ENCODE peak calls at places on chromosome 6, in five cellular contexts. G is stomach, S is sigmoid colon, L is H1, A is A549. X is an unnamed sample.

GRCh38 chr6:11722805-11723631 is 55.6 kb downstream of the ADTRP start:
- DNase-seq in G (no peak), S (no peak), L (no peak), A (no peak), X (no peak)

GRCh38 chr6:154606457-154606856 is 96.0 kb upstream of the CNKSR3 start:
- DNase-seq in G (no peak), S (no peak), L (no peak), A (no peak), X (no peak)

GRCh38 chr6:33627876-33628275 is 6.8 kb downstream of the ITPR3 start:
- DNase-seq in G (no peak), S (no peak), L (no peak), A (no peak), X (no peak)

GRCh38 chr6:84046755-84047154 is 13.2 kb downstream of the MRAP2 start:
- DNase-seq in G (no peak), S (no peak), L (no peak), A (no peak), X (no peak)

GRCh38 chr6:33934726-33935270 is 131.0 kb upstream of the MLN start:
- DNase-seq in G (no peak), S (no peak), L (no peak), A (no peak), X (no peak)

GRCh38 chr6:15631380-15631913 is 31.4 kb downstream of the DTNBP1 start:
- DNase-seq in G (no peak), S (no peak), L (no peak), A (no peak), X (no peak)

GRCh38 chr6:157063176-157063934 is 260.0 kb downstream of the TMEM242 start:
- DNase-seq in G (no peak), S (no peak), L (no peak), A (no peak), X (no peak)

GRCh38 chr6:109793793-109794192 is 102.7 kb downstream of the FIG4 start:
- DNase-seq in G (no peak), S (no peak), L (no peak), A (peak; percentile 77), X (no peak)

GRCh38 chr6:89955364-89955763 is 61.1 kb downstream of the GJA10 start:
- DNase-seq in G (no peak), S (no peak), L (no peak), A (no peak), X (no peak)

GRCh38 chr6:47103931-47104330 is 61.8 kb upstream of the ADGRF1 start:
- DNase-seq in G (peak; percentile 34), S (no peak), L (no peak), A (peak; percentile 50), X (no peak)

GRCh38 chr6:35583893-35584688 is 71.4 kb upstream of the TULP1 start:
- DNase-seq in G (peak; percentile 73), S (peak; percentile 89), L (peak; percentile 74), A (peak; percentile 67), X (no peak)

GRCh38 chr6:110217255-110217654 is 37.0 kb downstream of the CDC40 start:
- DNase-seq in G (no peak), S (no peak), L (no peak), A (no peak), X (no peak)

GRCh38 chr6:160285541-160286105 is 27.0 kb upstream of the SLC22A2 start:
- DNase-seq in G (no peak), S (no peak), L (no peak), A (no peak), X (no peak)

DNA sequence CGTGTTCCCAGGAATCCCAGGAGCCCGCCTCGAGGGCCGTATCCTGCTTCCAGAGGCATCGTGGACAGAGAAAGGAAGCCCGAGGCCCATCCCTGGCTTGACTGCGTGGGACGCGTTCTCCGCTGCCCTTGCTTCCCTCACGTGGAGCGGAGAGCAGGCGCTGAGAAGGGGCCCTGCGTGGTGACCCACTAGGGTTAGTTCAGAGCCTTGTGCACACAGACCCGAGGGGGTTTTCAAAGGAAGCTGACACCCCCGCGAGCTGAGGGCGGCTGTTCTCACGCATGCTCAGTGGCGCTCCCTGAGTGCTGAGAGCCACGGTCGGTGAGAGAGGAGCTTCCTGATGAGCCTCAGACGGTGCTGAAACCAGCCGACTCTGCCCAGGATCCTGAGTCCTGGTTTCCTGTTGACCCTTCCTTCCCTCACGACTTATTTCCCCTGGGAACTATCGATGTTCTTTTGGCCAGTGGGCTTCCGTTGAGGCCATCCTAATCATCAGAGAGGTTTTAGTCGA is 28.9 kb upstream of the CCR6 start:
- DNase-seq in G (no peak), S (no peak), L (no peak), A (no peak), X (no peak)
- TF ChIP-seq EP300 in G (no peak), S (no peak), L (no peak), A (no peak), X (no peak)

DNA sequence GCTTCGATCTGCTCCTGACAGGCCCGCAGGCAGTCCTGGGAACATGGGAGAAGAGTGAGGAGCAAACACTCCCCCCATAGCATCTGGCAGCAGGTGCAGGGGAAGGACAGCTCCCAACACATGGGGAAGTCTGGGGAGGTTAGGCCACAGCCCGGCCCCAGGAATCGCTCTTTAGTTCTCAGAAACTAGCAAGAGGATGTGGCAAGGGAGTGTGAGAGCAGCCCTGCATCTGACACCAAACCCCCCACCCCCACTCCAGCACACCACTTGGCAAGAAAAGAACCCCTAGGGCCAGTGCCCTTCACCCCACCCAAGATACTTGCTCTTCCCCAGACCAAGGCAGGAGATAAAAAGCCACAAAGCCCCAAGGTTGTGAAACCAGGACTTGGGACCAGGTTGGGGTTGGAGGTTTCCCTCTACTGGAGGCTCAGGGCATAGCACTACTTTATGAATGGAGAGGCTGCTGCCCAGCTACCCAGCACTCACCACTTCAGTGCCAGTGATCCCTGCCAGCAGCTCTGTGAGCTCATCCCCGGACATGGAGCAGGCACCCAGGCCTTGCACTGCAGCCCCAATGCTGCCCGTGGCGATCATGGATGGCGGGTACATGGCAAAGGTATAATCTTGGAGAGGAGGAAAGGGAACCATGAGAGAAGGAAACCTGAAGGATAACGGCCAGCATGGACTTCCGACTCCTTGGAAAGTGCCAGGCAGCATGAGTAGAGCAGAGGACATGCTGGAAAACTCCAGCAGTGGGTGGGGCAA is 5.4 kb downstream of the CCND3 start:
- DNase-seq in G (peak; percentile 62), S (peak; percentile 85), L (peak; percentile 78), A (peak; percentile 84), X (peak; percentile 68)
- TF ChIP-seq CTCF in G (peak; percentile 72), S (peak; percentile 69), L (no peak), A (peak; percentile 47), X (peak; percentile 84)

DNA sequence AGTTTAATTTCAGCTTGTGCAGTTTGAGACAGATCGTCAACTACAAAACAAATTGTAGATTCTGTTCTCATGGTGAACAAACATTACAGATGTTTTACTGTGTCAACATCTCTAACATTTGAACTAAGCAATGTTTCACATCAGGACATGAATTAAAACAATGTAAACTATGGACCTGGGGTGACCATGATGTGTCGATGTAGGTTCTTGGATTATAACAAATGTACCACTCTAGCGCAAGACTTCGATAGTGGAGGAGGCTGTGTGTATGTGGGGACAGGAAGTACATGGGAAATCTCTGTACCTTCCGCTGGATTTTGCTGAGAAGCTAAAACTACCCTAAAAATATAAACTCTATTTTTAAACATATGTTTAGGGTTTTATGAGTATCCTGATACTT is 17.1 kb downstream of the HIVEP2 start:
- DNase-seq in G (no peak), S (no peak), L (no peak), A (no peak), X (no peak)
- H3K4me1 ChIP-seq in G (peaks cover 22% of the 10 kb centered on the region), S (no peaks in the 10 kb centered on the region), L (no peaks in the 10 kb centered on the region), A (peaks cover 20% of the 10 kb centered on the region), X (peaks cover 19% of the 10 kb centered on the region)

GRCh38 chr6:129709909-129710721 is at the start of gene ARHGAP18:
- DNase-seq in G (peak; percentile 94), S (peak; percentile 94), L (peak; percentile 86), A (peak; percentile 88), X (peak; percentile 95)
- TF ChIP-seq EP300 in G (no peak), S (no peak), L (peak; percentile 15), A (no peak), X (no peak)

GRCh38 chr6:56758120-56758519 is 115.4 kb upstream of the DST start:
- DNase-seq in G (no peak), S (no peak), L (no peak), A (no peak), X (no peak)

GRCh38 chr6:56756791-56757582 is 114.3 kb upstream of the DST start:
- DNase-seq in G (no peak), S (no peak), L (no peak), A (no peak), X (no peak)

GRCh38 chr6:56758553-56758952 is 115.9 kb upstream of the DST start:
- DNase-seq in G (no peak), S (no peak), L (no peak), A (no peak), X (no peak)

GRCh38 chr6:56756219-56756789 is 113.6 kb upstream of the DST start:
- DNase-seq in G (peak; percentile 34), S (no peak), L (no peak), A (no peak), X (no peak)

GRCh38 chr6:56757585-56757984 is 114.9 kb upstream of the DST start:
- DNase-seq in G (peak; percentile 69), S (peak; percentile 64), L (no peak), A (peak; percentile 72), X (no peak)
- TF ChIP-seq CTCF in G (no peak), S (peak; percentile 34), L (no peak), A (peak; percentile 48), X (no peak)

GRCh38 chr6:37987008-37987407 is 167.5 kb downstream of the ZFAND3 start:
- DNase-seq in G (no peak), S (no peak), L (no peak), A (no peak), X (no peak)
- H3K4me1 ChIP-seq in G (peaks cover 76% of the 10 kb centered on the region), S (no peaks in the 10 kb centered on the region), L (peaks cover 2% of the 10 kb centered on the region), A (peaks cover 55% of the 10 kb centered on the region), X (peaks cover 51% of the 10 kb centered on the region)

DNA sequence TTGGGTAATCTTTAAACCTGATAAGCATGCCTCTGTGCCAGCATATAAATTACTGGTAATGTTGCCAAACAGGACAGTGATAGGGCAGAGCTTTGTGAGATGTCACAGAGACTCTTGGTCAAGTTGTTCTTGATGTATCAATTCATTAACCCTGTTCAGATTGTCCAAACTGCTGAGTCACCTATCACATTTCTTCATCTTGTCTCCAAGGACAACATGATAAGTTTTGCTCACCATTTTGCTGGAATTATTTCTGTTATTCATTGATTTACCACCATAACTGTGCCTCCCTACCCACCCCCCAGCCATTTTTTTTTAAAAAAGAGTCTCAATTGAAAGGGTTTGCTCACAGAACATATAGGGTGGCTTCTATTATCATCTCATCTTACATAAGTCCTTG is 19.5 kb upstream of the GMNN start:
- DNase-seq in G (no peak), S (no peak), L (no peak), A (peak; percentile 29), X (no peak)
- TF ChIP-seq EP300 in G (no peak), S (no peak), L (no peak), A (no peak), X (no peak)